ENCODE peak calls at places on chromosomes 13 and 19, in four cellular contexts. H, B, Y and C are unnamed samples.

GRCh38 chr13:99806671-99807070 is 164.9 kb downstream of the ZIC5 start:
- DNase-seq in Y (no peak), H (no peak), B (no peak), C (no peak)

GRCh38 chr13:91242652-91243051 is 104.8 kb upstream of the MIR17HG start:
- DNase-seq in H (no peak), B (no peak), Y (no peak), C (no peak)

GRCh38 chr19:18650048-18650435 is 13.2 kb downstream of the KLHL26 start:
- DNase-seq in H (peak; percentile 71), B (no peak), Y (no peak), C (no peak)

GRCh38 chr13:48843630-48844380 is 131.9 kb upstream of the FNDC3A start:
- DNase-seq in Y (no peak), B (no peak), H (no peak), C (no peak)

GRCh38 chr19:18967358-18968146 is 26.5 kb upstream of the HOMER3 start:
- DNase-seq in H (peak; percentile 49), Y (no peak), B (peak; percentile 74), C (peak; percentile 91)

GRCh38 chr13:46165485-46166220 is 16.3 kb downstream of the LCP1 start:
- DNase-seq in H (no peak), B (no peak), Y (no peak), C (no peak)

GRCh38 chr13:38348890-38349289 is 761 bp upstream of the UFM1 start:
- DNase-seq in H (peak; percentile 33), Y (no peak), B (no peak), C (no peak)

GRCh38 chr19:53583181-53583580 is 45.2 kb downstream of the ZNF331 start:
- DNase-seq in H (no peak), B (no peak), Y (no peak), C (no peak)

GRCh38 chr19:15317392-15318011 is 14.8 kb downstream of the BRD4 start:
- DNase-seq in H (peak; percentile 63), Y (no peak), B (no peak), C (no peak)

GRCh38 chr13:96821381-96821780 is 172.9 kb downstream of the OXGR1 start:
- DNase-seq in B (no peak), H (peak; percentile 77), Y (no peak), C (no peak)

GRCh38 chr13:49615844-49616687 is 12.2 kb upstream of the ARL11 start:
- DNase-seq in H (peak; percentile 19), B (no peak), Y (no peak), C (no peak)

GRCh38 chr19:44512326-44513298 is 12.3 kb upstream of the ZNF180 start:
- DNase-seq in B (no peak), H (peak; percentile 68), Y (no peak), C (no peak)

GRCh38 chr19:58108546-58108817 is 10.5 kb upstream of the ZSCAN18 start:
- DNase-seq in B (no peak), Y (no peak), H (no peak), C (no peak)

GRCh38 chr13:113918981-113919646 is 54.8 kb downstream of the C13orf46 start:
- DNase-seq in Y (no peak), H (no peak), B (no peak), C (peak; percentile 68)

GRCh38 chr19:1650627-1651009 is 1.8 kb downstream of the TCF3 start:
- DNase-seq in Y (no peak), B (no peak), H (peak; percentile 9), C (no peak)

GRCh38 chr13:76286178-76286577 is 600.0 kb downstream of the KCTD12 start:
- DNase-seq in Y (no peak), B (no peak), H (peak; percentile 90), C (no peak)

GRCh38 chr13:90867336-90867683 is 480.2 kb upstream of the MIR17HG start:
- DNase-seq in H (peak; percentile 68), Y (no peak), B (peak; percentile 70), C (no peak)

GRCh38 chr13:32731074-32731473 is 144.8 kb downstream of the PDS5B start:
- DNase-seq in B (no peak), H (no peak), Y (no peak), C (no peak)

GRCh38 chr19:28332351-28332750 is 880.6 kb downstream of the UQCRFS1 start:
- DNase-seq in H (no peak), Y (no peak), B (no peak), C (no peak)

GRCh38 chr19:18853755-18854427 is 22.1 kb downstream of the UPF1 start:
- DNase-seq in B (no peak), Y (no peak), H (no peak), C (no peak)

GRCh38 chr13:112575680-112576079 is 12.3 kb downstream of the TUBGCP3 start:
- DNase-seq in B (no peak), H (peak; percentile 64), Y (no peak), C (no peak)